ENCODE peak calls at places on chromosomes 4 and X, in eight cellular contexts. G, W, P, D, Y, U, I and V are unnamed samples.

GRCh38 chrX:39484669-39485068 is 613.1 kb downstream of the BCOR start:
- DNase-seq in G (no peak), W (no peak), P (no peak), D (no peak), Y (peak; percentile 59), U (no peak), I (no peak), V (no peak)

GRCh38 chrX:39992300-39992699 is 105.5 kb downstream of the BCOR start:
- DNase-seq in G (no peak), W (no peak), P (no peak), D (no peak), Y (no peak), U (no peak), I (no peak), V (no peak)

GRCh38 chr4:56757821-56758400 is 63.6 kb downstream of the SPINK2 start:
- DNase-seq in G (peak; percentile 33), W (peak; percentile 92), P (peak; percentile 93), D (peak; percentile 70), Y (peak; percentile 55), U (peak; percentile 94), I (peak; percentile 83), V (peak; percentile 95)

GRCh38 chr4:173237722-173238121 is 69.1 kb downstream of the GALNT7 start:
- DNase-seq in G (no peak), W (no peak), P (no peak), D (no peak), Y (no peak), U (no peak), I (no peak), V (no peak)

GRCh38 chr4:154707877-154708276 is 35.9 kb upstream of the LRAT start:
- DNase-seq in G (no peak), W (no peak), P (no peak), D (peak; percentile 88), Y (no peak), U (no peak), I (no peak), V (no peak)

GRCh38 chr4:5365071-5366008 is 314.1 kb downstream of the STK32B start:
- DNase-seq in G (no peak), W (no peak), P (peak; percentile 75), D (peak; percentile 39), Y (peak; percentile 73), U (peak; percentile 59), I (peak; percentile 33), V (peak; percentile 69)

GRCh38 chrX:41692162-41692749 is 3.5 kb downstream of the GPR34 start:
- DNase-seq in G (no peak), W (no peak), P (no peak), D (no peak), Y (no peak), U (peak; percentile 84), I (no peak), V (no peak)

GRCh38 chrX:25019707-25020390 is 4.1 kb upstream of the ARX start:
- DNase-seq in G (no peak), W (no peak), P (no peak), D (no peak), Y (no peak), U (no peak), I (no peak), V (peak; percentile 58)

GRCh38 chr4:141347738-141348524 is 127.2 kb downstream of the ZNF330 start:
- DNase-seq in G (no peak), W (peak; percentile 41), P (no peak), D (no peak), Y (no peak), U (peak; percentile 21), I (peak; percentile 24), V (no peak)

GRCh38 chr4:108170729-108171540 is 2.2 kb upstream of the LEF1 start:
- DNase-seq in G (no peak), W (no peak), P (no peak), D (no peak), Y (no peak), U (no peak), I (no peak), V (peak; percentile 59)

GRCh38 chr4:42633605-42634388 is 23.1 kb downstream of the ATP8A1 start:
- DNase-seq in G (no peak), W (no peak), P (no peak), D (no peak), Y (no peak), U (no peak), I (no peak), V (no peak)

GRCh38 chr4:58734030-58734673 is 1624.0 kb upstream of the IGFBP7 start:
- DNase-seq in G (no peak), W (no peak), P (no peak), D (no peak), Y (no peak), U (no peak), I (no peak), V (no peak)

GRCh38 chr4:24130637-24131036 is 240.8 kb upstream of the PPARGC1A start:
- DNase-seq in G (no peak), W (no peak), P (no peak), D (no peak), Y (no peak), U (no peak), I (no peak), V (no peak)

GRCh38 chr4:154626793-154627484 is 14.5 kb upstream of the FGG start:
- DNase-seq in G (no peak), W (peak; percentile 81), P (peak; percentile 88), D (peak; percentile 63), Y (peak; percentile 65), U (peak; percentile 49), I (peak; percentile 5), V (peak; percentile 93)

GRCh38 chrX:47446431-47446830 is 36.6 kb downstream of the ZNF41 start:
- DNase-seq in G (no peak), W (no peak), P (no peak), D (no peak), Y (no peak), U (no peak), I (no peak), V (no peak)

GRCh38 chrX:101407167-101407747 is 468 bp downstream of the GLA start:
- DNase-seq in G (no peak), W (no peak), P (no peak), D (no peak), Y (peak; percentile 6), U (no peak), I (no peak), V (peak; percentile 50)

GRCh38 chr4:127965803-127966175 is 583 bp downstream of the ABHD18 start:
- DNase-seq in G (peak; percentile 29), W (peak; percentile 78), P (peak; percentile 83), D (peak; percentile 52), Y (peak; percentile 15), U (peak; percentile 12), I (peak; percentile 63), V (peak; percentile 89)

GRCh38 chr4:133565379-133565778 is 416.3 kb downstream of the PCDH10 start:
- DNase-seq in G (no peak), W (no peak), P (peak; percentile 33), D (no peak), Y (no peak), U (peak; percentile 2), I (no peak), V (no peak)

GRCh38 chr4:82975792-82976191 is 34.8 kb downstream of the LIN54 start:
- DNase-seq in G (no peak), W (no peak), P (no peak), D (no peak), Y (no peak), U (peak; percentile 19), I (no peak), V (no peak)

GRCh38 chr4:110020139-110020538 is 107.5 kb downstream of the EGF start:
- DNase-seq in G (no peak), W (no peak), P (no peak), D (no peak), Y (no peak), U (no peak), I (no peak), V (peak; percentile 58)

GRCh38 chrX:44871114-44871645 is 1.8 kb upstream of the KDM6A start:
- DNase-seq in G (no peak), W (peak; percentile 10), P (peak; percentile 11), D (no peak), Y (no peak), U (peak; percentile 46), I (no peak), V (peak; percentile 52)
- H3K4me3 ChIP-seq in G (peak overlapping the region; percentile 85), W (no peak overlapping the region), P (peak overlapping the region; percentile 61), D (peak overlapping the region; percentile 64), Y (peak overlapping the region; percentile 75), U (peak overlapping the region; percentile 45), I (peak overlapping the region; percentile 79), V (peak overlapping the region; percentile 95)

DNA sequence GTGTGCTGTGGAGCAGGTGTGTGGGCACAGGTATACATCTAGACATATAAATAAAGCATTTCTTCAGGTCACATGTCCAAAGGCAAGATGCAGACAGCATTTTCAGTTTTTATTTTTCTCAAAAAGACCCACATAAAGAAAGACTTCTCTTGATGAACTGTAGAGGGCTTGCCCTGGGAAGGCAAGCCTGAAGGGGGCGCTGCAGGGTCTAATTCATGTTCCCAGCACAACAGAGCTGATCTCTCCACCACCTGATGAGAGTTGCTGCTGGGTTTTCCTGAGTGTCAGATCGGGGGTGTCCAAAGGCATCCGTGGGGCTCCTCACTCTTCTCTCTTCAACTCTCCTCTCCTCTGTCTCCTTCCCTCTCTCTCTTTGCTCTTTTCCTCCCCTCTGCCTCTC is 26.6 kb downstream of the ADRA2C start:
- DNase-seq in G (no peak), W (no peak), P (no peak), D (no peak), Y (no peak), U (peak; percentile 1), I (no peak), V (peak; percentile 96)
- H3K4me3 ChIP-seq in G (no peak overlapping the region), W (no peak overlapping the region), P (no peak overlapping the region), D (no peak overlapping the region), Y (no peak overlapping the region), U (no peak overlapping the region), I (no peak overlapping the region), V (no peak overlapping the region)

DNA sequence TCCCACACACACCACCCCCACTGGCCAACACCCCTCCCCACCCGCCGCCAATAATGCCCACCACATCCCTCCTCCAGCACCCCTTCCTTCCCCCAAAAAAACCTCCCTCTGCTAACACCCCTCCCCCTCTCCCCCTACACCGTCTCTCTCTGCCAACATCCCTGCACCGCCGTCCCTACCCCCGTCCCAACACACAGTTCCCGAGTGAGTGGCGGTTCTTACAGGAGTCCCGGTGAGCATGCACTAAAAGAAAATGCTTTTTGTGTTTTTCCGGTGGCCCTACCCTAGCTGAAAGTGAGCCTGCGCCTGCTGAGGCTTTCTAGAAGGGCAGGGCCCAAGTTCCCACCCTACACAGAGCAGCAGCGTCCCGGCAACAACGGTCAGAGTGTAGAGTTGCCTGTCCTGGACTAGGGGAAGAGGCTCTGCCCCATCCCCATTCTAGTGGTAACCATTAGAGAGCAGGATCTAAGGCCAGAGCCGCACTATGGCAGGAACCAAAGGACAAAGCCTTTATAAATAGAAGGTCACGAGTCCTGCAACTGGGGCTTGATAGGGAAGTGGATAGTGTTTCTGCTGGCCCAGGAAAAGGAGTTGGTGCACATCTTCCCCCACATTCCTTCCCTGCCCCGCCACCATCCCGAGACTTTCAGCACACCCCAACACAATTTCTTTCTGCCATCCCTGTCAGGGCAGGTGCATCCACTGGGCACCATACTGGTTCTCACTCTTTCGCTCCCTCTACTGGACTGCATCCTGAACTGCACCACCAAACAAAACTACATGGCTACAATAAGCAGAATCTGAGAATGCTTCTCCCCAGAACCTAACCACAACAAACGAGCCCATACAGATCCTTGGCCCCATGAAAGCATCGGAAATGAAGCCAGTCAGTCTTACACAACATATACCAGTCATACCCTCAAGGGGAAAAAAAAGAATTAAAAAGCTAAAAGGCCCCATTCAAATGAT is 78.1 kb upstream of the PAGE3 start:
- DNase-seq in G (no peak), W (peak; percentile 20), P (no peak), D (no peak), Y (no peak), U (peak; percentile 2), I (peak; percentile 5), V (peak; percentile 73)
- H3K4me3 ChIP-seq in G (no peak overlapping the region), W (no peak overlapping the region), P (no peak overlapping the region), D (no peak overlapping the region), Y (no peak overlapping the region), U (no peak overlapping the region), I (no peak overlapping the region), V (no peak overlapping the region)

GRCh38 chr4:159012381-159012780 is 90.5 kb upstream of the RAPGEF2 start:
- DNase-seq in G (no peak), W (no peak), P (no peak), D (no peak), Y (peak; percentile 65), U (peak; percentile 64), I (no peak), V (no peak)
- H3K4me3 ChIP-seq in G (no peak overlapping the region), W (no peak overlapping the region), P (no peak overlapping the region), D (no peak overlapping the region), Y (no peak overlapping the region), U (no peak overlapping the region), I (no peak overlapping the region), V (no peak overlapping the region)